ENCODE peak calls at places on chromosomes 13 and 19, in four cellular contexts. Y, N, U and C are unnamed samples.

GRCh38 chr19:35856001-35856400 is 710 bp upstream of the KIRREL2 start:
- DNase-seq in Y (peak; percentile 70), N (peak; percentile 89), U (no peak), C (no peak)

GRCh38 chr13:110638814-110639806 is 23.8 kb downstream of the NAXD start:
- DNase-seq in Y (peak; percentile 44), N (no peak), U (no peak), C (no peak)

GRCh38 chr13:60288569-60288968 is 108.5 kb upstream of the TDRD3 start:
- DNase-seq in Y (no peak), N (no peak), U (no peak), C (no peak)

GRCh38 chr19:10780368-10780767 is 55.6 kb downstream of the TMED1 start:
- DNase-seq in Y (no peak), N (no peak), U (peak; percentile 72), C (no peak)

GRCh38 chr19:29705706-29706105 is 9.4 kb downstream of the C19orf12 start:
- DNase-seq in Y (no peak), N (no peak), U (no peak), C (no peak)

GRCh38 chr13:32829269-32829668 is 187.0 kb upstream of the KL start:
- DNase-seq in Y (no peak), N (no peak), U (no peak), C (no peak)

GRCh38 chr19:4510435-4511255 is 7.6 kb downstream of the PLIN4 start:
- DNase-seq in Y (no peak), N (no peak), U (no peak), C (no peak)

GRCh38 chr13:113774177-113775107 is 15.4 kb downstream of the TMEM255B start:
- DNase-seq in Y (no peak), N (no peak), U (peak; percentile 41), C (no peak)

GRCh38 chr13:24168392-24168750 is 7.9 kb downstream of the SPATA13 start:
- DNase-seq in Y (peak; percentile 22), N (peak; percentile 67), U (no peak), C (no peak)

GRCh38 chr19:44927746-44928145 is 13.3 kb downstream of the APOC1 start:
- DNase-seq in Y (no peak), N (no peak), U (peak; percentile 94), C (no peak)

GRCh38 chr19:18999896-19000620 is 33.3 kb downstream of the SUGP2 start:
- DNase-seq in Y (peak; percentile 64), N (peak; percentile 33), U (no peak), C (no peak)

GRCh38 chr19:34188388-34188787 is 16.1 kb downstream of the LSM14A start:
- DNase-seq in Y (no peak), N (no peak), U (no peak), C (no peak)

GRCh38 chr13:26036383-26036782 is 15.4 kb downstream of the SHISA2 start:
- DNase-seq in Y (no peak), N (no peak), U (no peak), C (no peak)

GRCh38 chr19:2494447-2495129 is 18.7 kb downstream of the GADD45B start:
- DNase-seq in Y (no peak), N (peak; percentile 75), U (peak; percentile 82), C (no peak)

GRCh38 chr13:109163052-109163413 is 533.6 kb downstream of the MYO16 start:
- DNase-seq in Y (peak; percentile 65), N (no peak), U (no peak), C (no peak)

GRCh38 chr19:19633711-19634515 is 5.9 kb upstream of the LPAR2 start:
- DNase-seq in Y (no peak), N (no peak), U (no peak), C (no peak)

GRCh38 chr19:38367041-38367440 is 7.3 kb upstream of the PSMD8 start:
- DNase-seq in Y (no peak), N (no peak), U (no peak), C (no peak)

GRCh38 chr13:20415288-20415644 is 110.4 kb downstream of the CRYL1 start:
- DNase-seq in Y (no peak), N (no peak), U (no peak), C (no peak)

DNA sequence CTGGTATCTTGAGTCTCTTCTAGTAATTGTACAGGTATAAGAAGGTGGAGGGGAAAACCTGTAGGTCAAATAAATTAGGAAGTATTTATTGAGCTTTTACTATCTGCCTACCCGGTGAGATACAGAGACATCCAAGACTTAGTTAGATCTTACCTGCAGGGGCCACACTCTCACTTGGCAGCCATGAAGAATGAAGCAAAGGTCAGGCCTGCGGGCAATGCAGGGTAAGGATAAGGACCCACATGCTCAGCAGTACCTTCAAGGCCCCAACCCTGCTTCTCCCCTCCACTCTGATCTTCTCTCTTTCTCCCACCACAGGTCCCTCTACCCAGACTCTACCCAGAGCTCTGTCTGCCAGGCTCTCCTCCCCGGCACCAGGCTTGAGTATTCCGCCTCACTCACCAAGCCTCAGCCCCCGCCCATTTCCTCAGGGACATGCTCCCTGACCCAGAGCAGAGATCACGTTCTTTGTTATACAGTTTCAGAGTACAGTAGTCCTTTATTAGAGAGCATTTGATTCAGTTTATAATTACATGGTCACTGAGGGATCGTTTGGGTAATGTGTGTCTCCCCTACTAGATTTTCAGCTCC is 18.9 kb upstream of the CLDN10 start:
- DNase-seq in Y (peak; percentile 80), N (peak; percentile 44), U (no peak), C (no peak)
- H3K9ac ChIP-seq in Y (no peak overlapping the region), N (no peak overlapping the region), U (no peak overlapping the region), C (no peak overlapping the region)

GRCh38 chr19:55385749-55386514 is at the start of gene RPL28:
- DNase-seq in Y (peak; percentile 99), N (peak; percentile 99), U (peak; percentile 98), C (peak; percentile 99)
- TF ChIP-seq CTCF in Y (no peak), N (no peak), U (no peak), C (no peak)

DNA sequence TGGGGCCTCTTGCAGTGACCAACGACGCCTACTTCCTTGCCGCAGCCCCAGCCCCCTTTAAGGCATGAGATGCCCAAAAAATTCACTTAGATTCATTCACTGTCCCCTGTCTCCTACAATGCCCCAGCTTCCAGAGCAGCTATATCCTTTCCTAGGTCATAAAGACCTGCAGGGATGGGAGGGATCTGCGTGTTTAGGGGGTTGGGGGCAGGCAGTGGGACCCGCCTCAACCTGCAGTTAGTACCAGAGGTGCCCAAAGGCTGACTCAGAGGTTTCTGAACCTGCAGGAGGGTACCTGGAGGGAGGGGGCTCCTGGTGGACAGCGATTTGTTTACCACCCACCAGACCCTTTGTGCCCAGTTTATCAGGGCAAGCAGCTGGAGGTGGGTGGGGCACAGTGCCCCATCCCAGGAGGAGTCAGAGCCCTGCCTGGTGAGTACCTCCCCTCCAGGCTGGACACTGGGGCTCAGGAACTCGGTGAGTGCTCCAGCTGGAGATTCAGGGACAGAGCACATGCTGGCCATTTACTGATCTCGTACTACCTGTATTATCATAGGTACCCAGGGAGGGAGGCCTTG is 10.1 kb downstream of the RPS28 start:
- DNase-seq in Y (peak; percentile 39), N (no peak), U (no peak), C (no peak)
- H3K27me3 ChIP-seq in Y (peaks cover 45% of the 10 kb centered on the region), N (peaks cover 61% of the 10 kb centered on the region), U (peaks cover 21% of the 10 kb centered on the region), C (no peaks in the 10 kb centered on the region)

DNA sequence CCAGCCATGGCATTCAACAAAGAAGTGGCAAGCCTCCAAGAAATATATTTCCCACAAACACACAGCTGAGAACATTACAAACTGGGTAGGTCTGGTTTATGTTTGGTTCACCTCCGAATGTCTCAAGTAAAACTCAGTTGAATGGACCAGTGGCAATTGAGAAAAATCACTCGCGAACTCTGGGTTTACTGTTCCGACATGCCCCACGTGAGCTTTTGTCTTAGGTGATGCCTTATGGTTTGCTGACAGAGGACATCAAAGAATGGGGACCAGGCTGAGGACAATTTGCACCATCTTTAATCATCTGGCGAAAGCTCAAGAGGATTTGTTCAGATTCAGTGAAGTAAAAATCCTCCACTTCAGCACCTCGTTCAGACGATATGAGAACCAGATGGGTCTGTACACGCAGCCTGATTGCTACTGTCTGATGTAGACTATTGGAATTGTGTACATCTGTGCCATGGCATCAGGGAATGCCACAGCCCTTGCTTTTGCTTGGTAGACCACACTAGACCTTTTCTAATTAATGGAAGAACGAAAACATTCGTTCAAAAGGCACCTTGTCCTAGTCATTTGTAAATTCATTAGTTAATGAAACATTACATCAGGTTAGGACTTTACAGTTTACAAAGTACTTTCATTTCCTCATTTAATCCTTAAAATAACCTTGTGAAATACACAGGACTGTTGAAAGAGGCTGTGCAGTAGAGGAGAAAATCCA is 59.4 kb downstream of the SLC10A2 start:
- DNase-seq in Y (no peak), N (no peak), U (no peak), C (no peak)
- H3K9ac ChIP-seq in Y (no peak overlapping the region), N (no peak overlapping the region), U (no peak overlapping the region), C (no peak overlapping the region)

GRCh38 chr13:112129557-112129956 is 62.6 kb downstream of the SOX1 start:
- DNase-seq in Y (peak; percentile 10), N (no peak), U (no peak), C (no peak)
- TF ChIP-seq CTCF in Y (no peak), N (no peak), U (no peak), C (no peak)

GRCh38 chr19:46631481-46631880 is 4.5 kb downstream of the GNG8 start:
- DNase-seq in Y (no peak), N (no peak), U (no peak), C (no peak)

GRCh38 chr19:46633130-46633529 is 2.9 kb downstream of the GNG8 start:
- DNase-seq in Y (no peak), N (no peak), U (no peak), C (no peak)

GRCh38 chr19:46629546-46630025 is 4.7 kb upstream of the PTGIR start:
- DNase-seq in Y (no peak), N (no peak), U (peak; percentile 14), C (no peak)

GRCh38 chr19:46634045-46634655 is 1.9 kb downstream of the GNG8 start:
- DNase-seq in Y (peak; percentile 99), N (peak; percentile 95), U (peak; percentile 62), C (peak; percentile 90)

GRCh38 chr19:46630806-46631205 is 5.2 kb downstream of the GNG8 start:
- DNase-seq in Y (no peak), N (no peak), U (no peak), C (no peak)
- H3K27me3 ChIP-seq in Y (peaks cover 35% of the 10 kb centered on the region), N (peaks cover 41% of the 10 kb centered on the region), U (no peaks in the 10 kb centered on the region), C (peaks cover 7% of the 10 kb centered on the region)

GRCh38 chr19:49869009-49869483 is 1.7 kb upstream of the PNKP start:
- DNase-seq in Y (no peak), N (no peak), U (no peak), C (no peak)
- H3K9ac ChIP-seq in Y (no peak overlapping the region), N (no peak overlapping the region), U (peak overlapping the region; percentile 33), C (peak overlapping the region; percentile 73)